ENCODE peak calls at places on chromosomes 3 and 15, in ten cellular contexts. R is left lung; N is left cardiac atrium; C is sciatic nerve; S is body of pancreas; B is activated T-cell treated with anti-CD3 and anti-CD28 coated beads, Interleukin-2, amount 50 U/mL, for 4 hours; Y is A549; U is GM23338; E is T-cell; G is activated T-helper 17 cell treated with anti-CD3 and anti-CD28 coated beads, Interleukin-2, amount 50 U/mL, for 72 hours. T is an unnamed sample.

GRCh38 chr3:188204516-188204915 is 50.6 kb downstream of the LPP start:
- ATAC-seq in S (no peak), R (no peak), E (no peak), U (no peak), B (no peak), Y (no peak), C (no peak), G (no peak), N (no peak), T (no peak)

GRCh38 chr3:169508426-169508825 is 155.1 kb downstream of the MECOM start:
- ATAC-seq in N (no peak), U (no peak), E (no peak), R (no peak), B (no peak), S (no peak), G (no peak), Y (no peak), C (no peak), T (no peak)

GRCh38 chr3:191762323-191762960 is 301.5 kb downstream of the PYDC2 start:
- ATAC-seq in E (no peak), B (no peak), Y (no peak), R (peak; percentile 36), N (no peak), U (no peak), C (no peak), S (no peak), G (no peak), T (no peak)

GRCh38 chr3:46742992-46743391 is 25.3 kb upstream of the PRSS50 start:
- ATAC-seq in G (no peak), B (no peak), S (no peak), U (peak; percentile 86), N (no peak), E (no peak), C (no peak), Y (no peak), R (no peak), T (no peak)

GRCh38 chr3:194851254-194851653 is 165.6 kb downstream of the FAM43A start:
- ATAC-seq in C (peak; percentile 38), R (peak; percentile 78), G (no peak), E (no peak), S (no peak), N (no peak), Y (no peak), B (no peak), U (no peak), T (no peak)

GRCh38 chr15:101672298-101672697 is 20.1 kb upstream of the TM2D3 start:
- ATAC-seq in R (no peak), G (no peak), U (peak; percentile 80), C (no peak), S (no peak), N (peak; percentile 53), Y (no peak), B (no peak), E (no peak), T (no peak)

GRCh38 chr3:42552830-42553229 is 28.9 kb downstream of the SEC22C start:
- ATAC-seq in G (no peak), N (no peak), S (no peak), R (no peak), E (no peak), C (no peak), Y (no peak), U (no peak), B (no peak), T (no peak)

GRCh38 chr15:70907784-70908471 is 15.3 kb downstream of the LRRC49 start:
- ATAC-seq in Y (no peak), N (no peak), C (no peak), U (peak; percentile 57), E (no peak), B (no peak), R (no peak), S (no peak), G (no peak), T (no peak)

GRCh38 chr3:138686771-138687221 is 78.2 kb downstream of the FAIM start:
- ATAC-seq in N (no peak), U (no peak), E (no peak), C (no peak), R (peak; percentile 90), S (peak; percentile 70), G (peak; percentile 89), Y (peak; percentile 69), B (peak; percentile 72), T (no peak)

GRCh38 chr15:55775316-55775715 is 32.4 kb upstream of the PRTG start:
- ATAC-seq in B (no peak), S (no peak), R (peak; percentile 81), U (peak; percentile 89), C (no peak), N (no peak), Y (peak; percentile 44), E (no peak), G (no peak), T (no peak)

GRCh38 chr3:185460719-185461350 is 38.0 kb downstream of the TMEM41A start:
- ATAC-seq in U (no peak), R (no peak), N (no peak), B (no peak), C (no peak), Y (peak; percentile 55), S (no peak), E (no peak), G (no peak), T (no peak)

GRCh38 chr3:199815-200214 is 3.3 kb downstream of the CHL1 start:
- ATAC-seq in S (no peak), G (no peak), N (no peak), C (no peak), Y (no peak), E (no peak), U (no peak), R (no peak), B (no peak), T (no peak)

GRCh38 chr3:182962162-182962561 is 18.2 kb downstream of the DCUN1D1 start:
- ATAC-seq in S (peak; percentile 58), B (no peak), G (no peak), R (no peak), E (no peak), N (peak; percentile 96), C (peak; percentile 91), Y (peak; percentile 59), U (no peak), T (peak; percentile 87)

GRCh38 chr3:196414469-196414868 is 17.8 kb downstream of the UBXN7 start:
- ATAC-seq in R (no peak), G (peak; percentile 96), S (no peak), B (peak; percentile 78), E (no peak), Y (no peak), U (no peak), C (no peak), N (no peak), T (no peak)

GRCh38 chr3:112633191-112633590 is 7.8 kb downstream of the CCDC80 start:
- ATAC-seq in C (no peak), B (no peak), S (no peak), E (no peak), R (no peak), N (no peak), U (peak; percentile 44), G (no peak), Y (no peak), T (no peak)

GRCh38 chr15:44023176-44023575 is 171.9 kb downstream of the FRMD5 start:
- ATAC-seq in G (no peak), N (no peak), C (no peak), E (no peak), S (no peak), B (no peak), Y (no peak), R (no peak), U (no peak), T (no peak)

GRCh38 chr15:56251315-56252091 is 7.8 kb upstream of the RFX7 start:
- ATAC-seq in B (no peak), U (no peak), S (no peak), C (no peak), G (no peak), N (no peak), E (no peak), R (no peak), Y (no peak), T (no peak)

GRCh38 chr3:39426321-39426720 is 19.8 kb downstream of the RPSA start:
- ATAC-seq in E (no peak), U (no peak), S (no peak), Y (no peak), B (no peak), G (no peak), N (no peak), R (no peak), C (no peak), T (no peak)

GRCh38 chr15:62594017-62594416 is 428.9 kb upstream of the C2CD4B start:
- ATAC-seq in U (no peak), B (no peak), E (no peak), Y (no peak), C (peak; percentile 51), S (no peak), R (no peak), N (no peak), G (no peak), T (no peak)